ENCODE peak calls at places on chromosome 20, in six cellular contexts. One of them, this sample, is unnamed.

GRCh38 chr20:36384022-36384619 is 78.0 kb downstream of the DLGAP4 start:
- DNase-seq in naive thymus-derived CD4-positive, alpha-beta T cell: peak; percentile 32
- DNase-seq in GM23248: peak; percentile 65
- DNase-seq in NCI-H510A treated with DMSO at 0.1 percent for 48 hours: no peak
- DNase-seq in ecto neural progenitor cell: peak; percentile 90
- DNase-seq in MM.1S: peak; percentile 45
- DNase-seq in this sample: peak; percentile 95

GRCh38 chr20:5191829-5192569 is 65.2 kb downstream of the CDS2 start:
- DNase-seq in GM23248: peak; percentile 81
- DNase-seq in NCI-H510A treated with DMSO at 0.1 percent for 48 hours: peak; percentile 90
- DNase-seq in MM.1S: peak; percentile 78
- DNase-seq in naive thymus-derived CD4-positive, alpha-beta T cell: peak; percentile 58
- DNase-seq in ecto neural progenitor cell: peak; percentile 56
- DNase-seq in this sample: peak; percentile 77

GRCh38 chr20:44805991-44806729 is 4.2 kb downstream of the RIMS4 start:
- DNase-seq in GM23248: peak; percentile 42
- DNase-seq in ecto neural progenitor cell: peak; percentile 87
- DNase-seq in NCI-H510A treated with DMSO at 0.1 percent for 48 hours: no peak
- DNase-seq in MM.1S: no peak
- DNase-seq in naive thymus-derived CD4-positive, alpha-beta T cell: no peak
- DNase-seq in this sample: peak; percentile 93

GRCh38 chr20:16434087-16434664 is 139.1 kb downstream of the KIF16B start:
- DNase-seq in NCI-H510A treated with DMSO at 0.1 percent for 48 hours: peak; percentile 46
- DNase-seq in MM.1S: peak; percentile 57
- DNase-seq in GM23248: peak; percentile 34
- DNase-seq in naive thymus-derived CD4-positive, alpha-beta T cell: peak; percentile 6
- DNase-seq in ecto neural progenitor cell: peak; percentile 55
- DNase-seq in this sample: peak; percentile 86

GRCh38 chr20:6696001-6696400 is 71.5 kb upstream of the BMP2 start:
- DNase-seq in naive thymus-derived CD4-positive, alpha-beta T cell: no peak
- DNase-seq in MM.1S: no peak
- DNase-seq in GM23248: no peak
- DNase-seq in ecto neural progenitor cell: no peak
- DNase-seq in NCI-H510A treated with DMSO at 0.1 percent for 48 hours: no peak
- DNase-seq in this sample: no peak

GRCh38 chr20:1012359-1013168 is 10.5 kb upstream of the RSPO4 start:
- DNase-seq in MM.1S: no peak
- DNase-seq in GM23248: no peak
- DNase-seq in naive thymus-derived CD4-positive, alpha-beta T cell: no peak
- DNase-seq in ecto neural progenitor cell: no peak
- DNase-seq in NCI-H510A treated with DMSO at 0.1 percent for 48 hours: no peak
- DNase-seq in this sample: no peak

GRCh38 chr20:48301189-48301588 is 515.9 kb upstream of the SULF2 start:
- DNase-seq in MM.1S: no peak
- DNase-seq in naive thymus-derived CD4-positive, alpha-beta T cell: no peak
- DNase-seq in NCI-H510A treated with DMSO at 0.1 percent for 48 hours: no peak
- DNase-seq in ecto neural progenitor cell: no peak
- DNase-seq in GM23248: no peak
- DNase-seq in this sample: no peak

GRCh38 chr20:47950103-47950502 is 164.8 kb upstream of the SULF2 start:
- DNase-seq in GM23248: peak; percentile 15
- DNase-seq in MM.1S: no peak
- DNase-seq in ecto neural progenitor cell: no peak
- DNase-seq in naive thymus-derived CD4-positive, alpha-beta T cell: no peak
- DNase-seq in NCI-H510A treated with DMSO at 0.1 percent for 48 hours: no peak
- DNase-seq in this sample: no peak

GRCh38 chr20:32589256-32589655 is 4.1 kb upstream of the NOL4L start:
- DNase-seq in MM.1S: no peak
- DNase-seq in ecto neural progenitor cell: no peak
- DNase-seq in NCI-H510A treated with DMSO at 0.1 percent for 48 hours: no peak
- DNase-seq in naive thymus-derived CD4-positive, alpha-beta T cell: no peak
- DNase-seq in GM23248: peak; percentile 76
- DNase-seq in this sample: no peak

GRCh38 chr20:25301357-25301920 is 53.6 kb downstream of the PYGB start:
- DNase-seq in NCI-H510A treated with DMSO at 0.1 percent for 48 hours: no peak
- DNase-seq in ecto neural progenitor cell: no peak
- DNase-seq in GM23248: no peak
- DNase-seq in naive thymus-derived CD4-positive, alpha-beta T cell: no peak
- DNase-seq in MM.1S: no peak
- DNase-seq in this sample: no peak

GRCh38 chr20:33909331-33909921 is 84.3 kb upstream of the RALY start:
- DNase-seq in GM23248: peak; percentile 78
- DNase-seq in NCI-H510A treated with DMSO at 0.1 percent for 48 hours: peak; percentile 59
- DNase-seq in naive thymus-derived CD4-positive, alpha-beta T cell: no peak
- DNase-seq in MM.1S: no peak
- DNase-seq in ecto neural progenitor cell: no peak
- DNase-seq in this sample: no peak

GRCh38 chr20:63000958-63001357 is 5.8 kb downstream of the BHLHE23 start:
- DNase-seq in MM.1S: no peak
- DNase-seq in naive thymus-derived CD4-positive, alpha-beta T cell: no peak
- DNase-seq in NCI-H510A treated with DMSO at 0.1 percent for 48 hours: no peak
- DNase-seq in GM23248: no peak
- DNase-seq in ecto neural progenitor cell: no peak
- DNase-seq in this sample: no peak

GRCh38 chr20:47876348-47877056 is 91.2 kb upstream of the SULF2 start:
- DNase-seq in naive thymus-derived CD4-positive, alpha-beta T cell: no peak
- DNase-seq in NCI-H510A treated with DMSO at 0.1 percent for 48 hours: no peak
- DNase-seq in ecto neural progenitor cell: no peak
- DNase-seq in MM.1S: no peak
- DNase-seq in GM23248: no peak
- DNase-seq in this sample: no peak

GRCh38 chr20:1911536-1911935 is 16.3 kb downstream of the SIRPA start:
- DNase-seq in GM23248: no peak
- DNase-seq in NCI-H510A treated with DMSO at 0.1 percent for 48 hours: no peak
- DNase-seq in naive thymus-derived CD4-positive, alpha-beta T cell: no peak
- DNase-seq in MM.1S: no peak
- DNase-seq in ecto neural progenitor cell: no peak
- DNase-seq in this sample: no peak

GRCh38 chr20:48656661-48657211 is 171.1 kb downstream of the PREX1 start:
- DNase-seq in MM.1S: no peak
- DNase-seq in ecto neural progenitor cell: peak; percentile 62
- DNase-seq in GM23248: peak; percentile 20
- DNase-seq in NCI-H510A treated with DMSO at 0.1 percent for 48 hours: no peak
- DNase-seq in naive thymus-derived CD4-positive, alpha-beta T cell: no peak
- DNase-seq in this sample: peak; percentile 78

GRCh38 chr20:38369387-38369786 is 23.1 kb downstream of the LBP start:
- DNase-seq in naive thymus-derived CD4-positive, alpha-beta T cell: no peak
- DNase-seq in MM.1S: no peak
- DNase-seq in NCI-H510A treated with DMSO at 0.1 percent for 48 hours: peak; percentile 8
- DNase-seq in ecto neural progenitor cell: no peak
- DNase-seq in GM23248: no peak
- DNase-seq in this sample: peak; percentile 66

GRCh38 chr20:43584448-43585138 is 6.1 kb upstream of the IFT52 start:
- DNase-seq in ecto neural progenitor cell: no peak
- DNase-seq in GM23248: peak; percentile 54
- DNase-seq in naive thymus-derived CD4-positive, alpha-beta T cell: no peak
- DNase-seq in MM.1S: no peak
- DNase-seq in NCI-H510A treated with DMSO at 0.1 percent for 48 hours: no peak
- DNase-seq in this sample: peak; percentile 22

GRCh38 chr20:38216736-38217595 is 43.6 kb downstream of the KIAA1755 start:
- DNase-seq in MM.1S: no peak
- DNase-seq in NCI-H510A treated with DMSO at 0.1 percent for 48 hours: no peak
- DNase-seq in naive thymus-derived CD4-positive, alpha-beta T cell: no peak
- DNase-seq in ecto neural progenitor cell: no peak
- DNase-seq in GM23248: peak; percentile 19
- DNase-seq in this sample: no peak

GRCh38 chr20:19783966-19784401 is 25.9 kb downstream of the RIN2 start:
- DNase-seq in naive thymus-derived CD4-positive, alpha-beta T cell: no peak
- DNase-seq in ecto neural progenitor cell: no peak
- DNase-seq in MM.1S: no peak
- DNase-seq in GM23248: peak; percentile 44
- DNase-seq in NCI-H510A treated with DMSO at 0.1 percent for 48 hours: no peak
- DNase-seq in this sample: no peak